ENCODE peak calls at places on chromosomes 12 and 14, in seven cellular contexts. G, B, L, E, P, V and O are unnamed samples. For H3K4me1 and H3K36me3, the result is how much of the 10 kb centered on the place peaks cover.

GRCh38 chr14:101176535-101177205 is 273.1 kb upstream of the RTL1 start:
- DNase-seq in V (no peak), G (no peak), E (no peak), P (no peak), B (no peak), L (no peak), O (no peak)

GRCh38 chr14:52124791-52125661 is 56.2 kb upstream of the NID2 start:
- DNase-seq in P (no peak), L (peak), B (peak), E (no peak), V (peak), G (no peak), O (no peak)

GRCh38 chr14:100665518-100666032 is 61.1 kb upstream of the DLK1 start:
- DNase-seq in B (no peak), L (no peak), V (peak), E (no peak), G (peak), P (peak), O (no peak)

GRCh38 chr12:111753144-111753881 is 13.4 kb upstream of the ALDH2 start:
- DNase-seq in B (peak), E (peak), L (peak), G (peak), V (no peak), P (peak), O (peak)

GRCh38 chr12:52821826-52822660 is 8.1 kb upstream of the KRT4 start:
- DNase-seq in E (no peak), L (no peak), P (no peak), V (no peak), G (no peak), B (no peak), O (no peak)

GRCh38 chr14:22847661-22848341 is 11.4 kb downstream of the MMP14 start:
- DNase-seq in P (no peak), L (peak), E (no peak), G (peak), V (peak), B (no peak), O (peak)

GRCh38 chr14:67158559-67158958 is 30.7 kb upstream of the GARIN2 start:
- DNase-seq in E (no peak), L (no peak), V (no peak), G (no peak), B (no peak), P (no peak), O (no peak)

GRCh38 chr12:123388218-123388947 is 4.5 kb downstream of the KMT5A start:
- DNase-seq in P (peak), L (peak), V (peak), E (peak), B (peak), G (peak), O (peak)

GRCh38 chr12:73421832-73422231 is 1115.8 kb upstream of the ATXN7L3B start:
- DNase-seq in L (no peak), E (no peak), V (peak), B (no peak), G (no peak), P (no peak), O (no peak)

GRCh38 chr14:73829526-73830431 is 21.9 kb upstream of the PTGR2 start:
- DNase-seq in E (no peak), V (peak), P (no peak), L (no peak), B (no peak), G (no peak), O (no peak)

GRCh38 chr12:52878507-52879393 is 26.1 kb downstream of the KRT8 start:
- DNase-seq in G (no peak), B (no peak), L (no peak), V (no peak), P (no peak), E (no peak), O (no peak)

GRCh38 chr14:100541621-100542560 is 45.3 kb downstream of the BEGAIN start:
- DNase-seq in L (no peak), G (no peak), V (no peak), B (peak), P (peak), E (no peak), O (peak)

GRCh38 chr14:31411218-31411727 is 9.1 kb downstream of the HEATR5A start:
- DNase-seq in P (no peak), E (no peak), L (no peak), V (no peak), G (no peak), B (no peak), O (no peak)

GRCh38 chr14:105492051-105492965 is 1.3 kb downstream of the TEDC1 start:
- DNase-seq in E (peak), V (no peak), P (peak), L (no peak), B (peak), G (peak), O (peak)

GRCh38 chr12:4272014-4272975 is 1.3 kb upstream of the CCND2 start:
- DNase-seq in P (peak), G (peak), E (no peak), B (peak), L (peak), V (peak), O (peak)

GRCh38 chr12:1790470-1790869 is 29.9 kb upstream of the LRTM2 start:
- DNase-seq in E (no peak), L (no peak), V (no peak), P (no peak), G (peak), B (no peak), O (no peak)

GRCh38 chr14:26282578-26282977 is 315.3 kb downstream of the NOVA1 start:
- DNase-seq in G (peak), B (no peak), L (no peak), V (peak), E (no peak), P (no peak), O (no peak)

GRCh38 chr12:54019111-54019811 is 9.0 kb upstream of the HOXC6 start:
- DNase-seq in P (peak), V (peak), L (peak), E (no peak), B (no peak), G (peak), O (no peak)

GRCh38 chr14:51089278-51089677 is 5.6 kb downstream of the TRIM9 start:
- DNase-seq in B (no peak), G (no peak), V (no peak), P (no peak), E (no peak), L (no peak), O (no peak)

GRCh38 chr14:64704743-64705405 is 650 bp downstream of the PLEKHG3 start:
- DNase-seq in G (peak), B (no peak), P (peak), L (no peak), V (no peak), E (no peak), O (peak)

GRCh38 chr14:92988786-92989755 is 66.1 kb downstream of the CHGA start:
- DNase-seq in P (peak), G (no peak), V (no peak), E (no peak), L (no peak), B (peak), O (no peak)

GRCh38 chr12:59723520-59723919 is 127.7 kb downstream of the SLC16A7 start:
- DNase-seq in P (no peak), E (no peak), V (no peak), L (no peak), G (no peak), B (no peak), O (no peak)

GRCh38 chr14:35666429-35667043 is 132.6 kb downstream of the INSM2 start:
- DNase-seq in B (no peak), E (no peak), G (no peak), V (no peak), P (no peak), L (no peak), O (no peak)

GRCh38 chr14:88998027-88998426 is 173.6 kb downstream of the TTC8 start:
- DNase-seq in B (no peak), G (no peak), V (no peak), E (no peak), L (no peak), P (no peak), O (no peak)

GRCh38 chr12:108730337-108731104 is 797 bp downstream of the CORO1C start:
- DNase-seq in P (peak), L (peak), B (peak), E (peak), V (peak), G (peak), O (peak)

GRCh38 chr12:93091851-93092558 is 162.9 kb upstream of the EEA1 start:
- DNase-seq in L (no peak), V (no peak), E (no peak), P (no peak), G (no peak), B (no peak), O (no peak)

GRCh38 chr12:98532687-98533304 is 17.4 kb downstream of the TMPO start:
- DNase-seq in E (no peak), V (peak), B (no peak), L (peak), G (peak), P (no peak), O (no peak)

GRCh38 chr12:19008102-19008501 is 121.4 kb upstream of the PLEKHA5 start:
- DNase-seq in P (no peak), E (no peak), B (no peak), L (no peak), V (no peak), G (no peak), O (no peak)
- H3K4me1 ChIP-seq in P (under half), E (under half), B (under half), L (under half), V (under half), G (under half), O (under half)

DNA sequence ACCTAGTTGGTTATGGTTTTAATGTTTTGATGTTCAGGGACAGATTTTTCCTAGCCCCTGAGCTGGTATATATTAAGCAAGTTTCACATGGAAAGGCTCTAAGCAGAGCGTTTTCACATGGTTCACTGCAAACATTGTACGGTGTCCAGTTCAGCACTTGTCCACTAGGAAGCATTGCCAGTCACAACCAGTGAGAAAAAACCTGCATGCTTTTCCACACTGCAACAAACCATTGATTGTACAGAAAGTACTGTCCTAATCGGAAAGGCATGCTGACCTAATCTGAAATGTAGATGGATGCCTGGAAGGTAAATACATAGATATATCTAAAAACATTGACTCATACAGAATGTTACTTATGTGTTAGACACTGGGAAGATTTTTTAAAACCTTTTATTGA is 25.0 kb upstream of the NPAS3 start:
- DNase-seq in P (no peak), E (no peak), B (no peak), V (peak), G (no peak), L (no peak), O (no peak)
- TF ChIP-seq CTCF in P (no peak), E (no peak), B (peak), V (peak), G (peak), L (no peak), O (no peak)

DNA sequence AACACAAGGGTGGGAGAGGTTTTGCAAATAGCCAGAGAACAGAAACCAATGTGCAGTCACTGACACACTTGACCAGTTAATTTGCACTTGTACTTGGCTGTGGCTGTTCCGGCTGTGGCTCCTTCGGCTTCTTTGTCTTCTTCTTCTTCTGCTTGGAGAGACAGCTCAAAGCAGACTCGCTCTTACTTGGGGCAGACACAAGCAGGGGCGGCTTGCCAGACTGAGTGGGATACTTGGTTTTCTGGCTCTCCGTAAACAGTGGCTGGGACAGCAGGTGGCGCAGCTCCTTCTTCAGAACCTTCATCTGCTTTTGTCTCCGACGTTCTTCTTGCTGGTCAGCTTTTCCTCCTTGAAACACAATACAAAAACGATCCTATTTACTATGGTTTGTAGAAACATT is 25.0 kb downstream of the OTUB2 start:
- DNase-seq in L (peak), G (peak), P (no peak), E (peak), V (peak), B (peak), O (peak)
- H3K36me3 ChIP-seq in L (under half), G (half or more), P (half or more), E (under half), V (half or more), B (half or more), O (under half)

GRCh38 chr14:68630611-68631013 is 162.3 kb downstream of the ZFP36L1 start:
- DNase-seq in P (no peak), E (peak), B (no peak), V (no peak), L (no peak), G (peak), O (no peak)
- H3K4me1 ChIP-seq in P (under half), E (under half), B (under half), V (under half), L (under half), G (under half), O (under half)

GRCh38 chr14:55804198-55804553 is 224.2 kb downstream of the KTN1 start:
- DNase-seq in L (no peak), B (no peak), E (no peak), G (no peak), P (no peak), V (no peak), O (no peak)

GRCh38 chr14:55803506-55804197 is 223.6 kb downstream of the KTN1 start:
- DNase-seq in V (no peak), B (no peak), G (no peak), E (no peak), P (no peak), L (no peak), O (no peak)

GRCh38 chr14:55805250-55805649 is 225.2 kb downstream of the KTN1 start:
- DNase-seq in P (no peak), E (no peak), B (no peak), V (no peak), L (no peak), G (no peak), O (no peak)

GRCh38 chr14:55801121-55801520 is 221.1 kb downstream of the KTN1 start:
- DNase-seq in L (no peak), V (no peak), B (no peak), G (no peak), E (no peak), P (no peak), O (no peak)

GRCh38 chr14:55802986-55803431 is 223.0 kb downstream of the KTN1 start:
- DNase-seq in L (no peak), P (no peak), B (no peak), E (no peak), G (no peak), V (peak), O (no peak)
- TF ChIP-seq CTCF in L (no peak), P (no peak), B (no peak), E (peak), G (no peak), V (peak), O (no peak)

GRCh38 chr14:49623387-49623786 is 2.8 kb downstream of the MGAT2 start:
- DNase-seq in B (no peak), G (no peak), P (no peak), V (no peak), E (no peak), L (no peak), O (no peak)
- H3K36me3 ChIP-seq in B (under half), G (half or more), P (under half), V (under half), E (under half), L (under half), O (under half)

DNA sequence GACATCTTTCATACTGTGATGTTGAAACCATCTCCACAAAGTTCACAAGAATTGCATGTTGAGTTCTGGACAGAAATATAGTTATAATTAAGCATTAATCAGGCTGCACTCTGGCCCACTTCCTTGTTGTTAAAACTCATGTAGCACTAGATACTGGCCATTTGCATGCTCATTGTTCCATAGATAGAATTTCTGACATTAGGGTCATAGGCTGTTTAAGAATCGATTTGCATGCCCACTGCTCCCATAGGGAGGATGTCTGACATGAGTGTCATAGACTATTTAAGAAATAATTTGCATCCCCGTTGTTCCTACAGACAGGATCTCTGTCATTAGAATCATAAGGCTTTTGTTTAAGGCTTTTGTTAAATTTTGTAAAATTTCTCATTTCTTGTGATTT is 50.2 kb downstream of the MYF5 start:
- DNase-seq in P (no peak), L (no peak), V (no peak), B (no peak), E (no peak), G (no peak), O (no peak)
- H3K4me1 ChIP-seq in P (under half), L (under half), V (under half), B (under half), E (under half), G (under half), O (under half)

GRCh38 chr12:12029653-12030052 is 41.1 kb upstream of the BCL2L14 start:
- DNase-seq in P (no peak), L (no peak), V (no peak), G (no peak), E (no peak), B (no peak), O (no peak)

GRCh38 chr12:12025799-12026386 is 44.8 kb upstream of the BCL2L14 start:
- DNase-seq in V (no peak), P (no peak), L (no peak), E (no peak), B (no peak), G (peak), O (no peak)

GRCh38 chr12:12032260-12032761 is 38.4 kb upstream of the BCL2L14 start:
- DNase-seq in L (no peak), V (no peak), B (no peak), P (no peak), G (peak), E (peak), O (no peak)

GRCh38 chr12:12024958-12025682 is 45.6 kb upstream of the BCL2L14 start:
- DNase-seq in E (no peak), P (no peak), G (peak), B (no peak), V (no peak), L (no peak), O (no peak)

DNA sequence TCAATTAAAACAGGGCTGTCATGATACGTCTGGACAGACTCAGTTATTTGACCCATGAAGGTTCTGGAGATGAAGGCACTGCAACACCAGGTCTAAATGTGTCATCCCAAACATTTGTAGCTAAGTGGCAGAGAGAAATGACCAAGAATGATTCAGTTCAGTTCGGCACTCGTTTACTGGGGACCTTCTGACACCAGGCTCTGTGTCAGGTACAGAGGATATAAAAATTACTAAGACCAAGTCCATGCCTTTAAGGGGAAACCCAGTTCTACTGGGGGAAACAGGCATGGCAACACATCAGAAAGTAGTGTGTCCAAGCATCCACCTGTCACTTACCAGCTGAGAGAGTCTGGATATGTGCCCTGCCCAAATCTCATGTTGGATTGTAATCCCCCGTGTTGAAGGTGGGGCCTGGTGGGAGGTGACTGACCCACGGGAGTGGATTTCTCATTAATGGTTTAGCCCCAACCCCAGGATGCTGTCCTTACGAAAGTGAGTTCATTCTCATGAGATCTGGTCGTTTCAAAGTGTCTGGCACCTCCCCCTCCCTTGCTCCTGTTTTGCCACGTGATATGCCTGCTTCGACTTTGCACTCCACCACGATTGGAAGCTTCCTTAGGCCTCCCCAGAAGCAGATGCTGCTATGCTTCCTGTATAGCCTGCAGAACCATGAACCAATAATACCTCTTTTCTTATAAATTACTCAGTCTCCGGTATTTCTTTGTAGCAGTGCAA is 41.9 kb upstream of the BCL2L14 start:
- DNase-seq in B (no peak), V (no peak), P (no peak), L (no peak), E (no peak), G (peak), O (no peak)
- TF ChIP-seq CTCF in B (no peak), V (no peak), P (no peak), L (no peak), E (no peak), G (no peak), O (no peak)